ENCODE peak calls at places on chromosome 22, in nine cellular contexts. One of them, this sample, is unnamed.

GRCh38 chr22:39283312-39284141 is 35.9 kb downstream of the RPL3 start:
- DNase-seq in OCI-LY7: no peak
- DNase-seq in neuronal stem cell: no peak
- DNase-seq in keratinocyte: no peak
- DNase-seq in neural progenitor cell: no peak
- DNase-seq in MM.1S: no peak
- DNase-seq in H9: no peak
- DNase-seq in endothelial cell of umbilical vein: peak; percentile 91
- DNase-seq in A549: no peak
- DNase-seq in this sample: no peak

GRCh38 chr22:27391092-27391770 is 410.3 kb downstream of the MN1 start:
- DNase-seq in OCI-LY7: no peak
- DNase-seq in neuronal stem cell: no peak
- DNase-seq in keratinocyte: no peak
- DNase-seq in neural progenitor cell: peak; percentile 35
- DNase-seq in MM.1S: no peak
- DNase-seq in H9: no peak
- DNase-seq in endothelial cell of umbilical vein: no peak
- DNase-seq in A549: no peak
- DNase-seq in this sample: peak; percentile 15

GRCh38 chr22:47033648-47034000 is 271.2 kb downstream of the TBC1D22A start:
- DNase-seq in OCI-LY7: no peak
- DNase-seq in neuronal stem cell: no peak
- DNase-seq in keratinocyte: no peak
- DNase-seq in neural progenitor cell: no peak
- DNase-seq in MM.1S: no peak
- DNase-seq in H9: no peak
- DNase-seq in endothelial cell of umbilical vein: no peak
- DNase-seq in A549: no peak
- DNase-seq in this sample: no peak

GRCh38 chr22:38927033-38927789 is 30.2 kb upstream of the APOBEC3A start:
- DNase-seq in OCI-LY7: no peak
- DNase-seq in neuronal stem cell: peak; percentile 59
- DNase-seq in keratinocyte: no peak
- DNase-seq in neural progenitor cell: peak; percentile 89
- DNase-seq in MM.1S: peak; percentile 71
- DNase-seq in H9: peak; percentile 89
- DNase-seq in endothelial cell of umbilical vein: peak; percentile 63
- DNase-seq in A549: peak; percentile 82
- DNase-seq in this sample: peak; percentile 39

GRCh38 chr22:30393885-30394284 is 2.9 kb upstream of the SEC14L2 start:
- DNase-seq in OCI-LY7: no peak
- DNase-seq in neuronal stem cell: no peak
- DNase-seq in keratinocyte: no peak
- DNase-seq in neural progenitor cell: no peak
- DNase-seq in MM.1S: no peak
- DNase-seq in H9: no peak
- DNase-seq in endothelial cell of umbilical vein: no peak
- DNase-seq in A549: no peak
- DNase-seq in this sample: no peak

GRCh38 chr22:26485013-26485412 is 1.3 kb downstream of the SRRD start:
- DNase-seq in OCI-LY7: no peak
- DNase-seq in neuronal stem cell: no peak
- DNase-seq in keratinocyte: no peak
- DNase-seq in neural progenitor cell: no peak
- DNase-seq in MM.1S: no peak
- DNase-seq in H9: no peak
- DNase-seq in endothelial cell of umbilical vein: no peak
- DNase-seq in A549: no peak
- DNase-seq in this sample: no peak

GRCh38 chr22:24994070-24994763 is 41.7 kb downstream of the KIAA1671 start:
- DNase-seq in OCI-LY7: no peak
- DNase-seq in neuronal stem cell: no peak
- DNase-seq in keratinocyte: peak; percentile 92
- DNase-seq in neural progenitor cell: peak; percentile 31
- DNase-seq in MM.1S: no peak
- DNase-seq in H9: peak; percentile 79
- DNase-seq in endothelial cell of umbilical vein: no peak
- DNase-seq in A549: no peak
- DNase-seq in this sample: peak; percentile 66

GRCh38 chr22:33785283-33785991 is 134.8 kb downstream of the LARGE1 start:
- DNase-seq in OCI-LY7: no peak
- DNase-seq in neuronal stem cell: no peak
- DNase-seq in keratinocyte: peak; percentile 54
- DNase-seq in neural progenitor cell: no peak
- DNase-seq in MM.1S: peak; percentile 35
- DNase-seq in H9: no peak
- DNase-seq in endothelial cell of umbilical vein: no peak
- DNase-seq in A549: no peak
- DNase-seq in this sample: peak; percentile 62

GRCh38 chr22:45548991-45549736 is 46.5 kb downstream of the FBLN1 start:
- DNase-seq in OCI-LY7: no peak
- DNase-seq in neuronal stem cell: no peak
- DNase-seq in keratinocyte: no peak
- DNase-seq in neural progenitor cell: peak; percentile 14
- DNase-seq in MM.1S: no peak
- DNase-seq in H9: no peak
- DNase-seq in endothelial cell of umbilical vein: no peak
- DNase-seq in A549: peak; percentile 90
- DNase-seq in this sample: peak; percentile 90

GRCh38 chr22:41146573-41146972 is 54.2 kb downstream of the EP300 start:
- DNase-seq in OCI-LY7: no peak
- DNase-seq in neuronal stem cell: no peak
- DNase-seq in keratinocyte: no peak
- DNase-seq in neural progenitor cell: no peak
- DNase-seq in MM.1S: no peak
- DNase-seq in H9: no peak
- DNase-seq in endothelial cell of umbilical vein: no peak
- DNase-seq in A549: no peak
- DNase-seq in this sample: no peak

GRCh38 chr22:40348025-40348658 is 1.8 kb downstream of the ADSL start:
- DNase-seq in OCI-LY7: peak; percentile 71
- DNase-seq in neuronal stem cell: no peak
- DNase-seq in keratinocyte: no peak
- DNase-seq in neural progenitor cell: peak; percentile 56
- DNase-seq in MM.1S: peak; percentile 57
- DNase-seq in H9: no peak
- DNase-seq in endothelial cell of umbilical vein: peak; percentile 65
- DNase-seq in A549: peak; percentile 46
- DNase-seq in this sample: peak; percentile 26

GRCh38 chr22:50264104-50264745 is 2.7 kb upstream of the MAPK12 start:
- DNase-seq in OCI-LY7: no peak
- DNase-seq in neuronal stem cell: no peak
- DNase-seq in keratinocyte: no peak
- DNase-seq in neural progenitor cell: no peak
- DNase-seq in MM.1S: no peak
- DNase-seq in H9: no peak
- DNase-seq in endothelial cell of umbilical vein: no peak
- DNase-seq in A549: no peak
- DNase-seq in this sample: no peak

GRCh38 chr22:48331266-48331665 is 1496.4 kb downstream of the BRD1 start:
- DNase-seq in OCI-LY7: no peak
- DNase-seq in neuronal stem cell: no peak
- DNase-seq in keratinocyte: no peak
- DNase-seq in neural progenitor cell: no peak
- DNase-seq in MM.1S: no peak
- DNase-seq in H9: no peak
- DNase-seq in endothelial cell of umbilical vein: no peak
- DNase-seq in A549: no peak
- DNase-seq in this sample: no peak

GRCh38 chr22:48227341-48228018 is 1465.0 kb downstream of the TBC1D22A start:
- DNase-seq in OCI-LY7: no peak
- DNase-seq in neuronal stem cell: no peak
- DNase-seq in keratinocyte: no peak
- DNase-seq in neural progenitor cell: no peak
- DNase-seq in MM.1S: no peak
- DNase-seq in H9: no peak
- DNase-seq in endothelial cell of umbilical vein: no peak
- DNase-seq in A549: no peak
- DNase-seq in this sample: no peak

DNA sequence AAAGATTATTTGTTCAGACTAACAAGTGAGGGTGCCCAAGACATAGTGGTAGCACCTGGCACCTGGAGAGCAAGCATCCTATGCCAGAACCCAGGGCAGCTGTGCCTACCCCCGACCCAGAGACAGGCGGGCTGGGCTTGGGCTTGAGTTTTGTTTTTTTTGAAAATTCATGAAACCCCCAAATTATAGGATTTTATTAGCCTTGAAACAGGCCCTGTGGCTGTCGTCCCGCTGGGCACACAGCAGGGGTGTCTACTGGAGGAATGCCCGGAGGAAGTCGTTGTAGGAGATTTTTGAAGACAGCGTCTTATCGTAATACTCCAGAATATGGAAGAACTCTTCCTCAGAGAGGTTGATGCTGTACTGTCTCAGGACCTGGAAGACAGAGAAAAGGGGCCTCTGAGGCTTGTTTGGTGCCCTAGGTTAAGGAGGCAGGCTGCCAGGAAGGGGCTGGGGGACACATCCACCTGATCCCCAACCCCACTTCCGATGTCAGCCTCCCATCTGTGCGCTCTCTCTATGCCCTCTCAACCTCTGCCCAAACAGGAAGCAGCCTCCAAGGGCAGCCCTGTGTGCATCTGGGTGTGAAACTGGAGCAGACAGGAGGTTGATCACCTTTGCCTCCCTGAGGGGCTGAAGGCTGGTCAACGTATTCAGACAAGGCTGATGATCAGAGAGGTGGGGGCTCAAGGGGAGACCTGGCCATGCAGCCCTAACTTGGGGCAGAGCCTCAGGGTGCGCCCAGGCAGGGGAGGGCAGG is 117.0 kb downstream of the MPPED1 start:
- DNase-seq in OCI-LY7: no peak
- DNase-seq in neuronal stem cell: no peak
- DNase-seq in keratinocyte: no peak
- DNase-seq in neural progenitor cell: no peak
- DNase-seq in MM.1S: peak; percentile 24
- DNase-seq in H9: no peak
- DNase-seq in endothelial cell of umbilical vein: no peak
- DNase-seq in A549: no peak
- DNase-seq in this sample: no peak
- H3K4me2 ChIP-seq in OCI-LY7: no peak overlapping the region
- H3K4me2 ChIP-seq in neuronal stem cell: no peak overlapping the region
- H3K4me2 ChIP-seq in keratinocyte: no peak overlapping the region
- H3K4me2 ChIP-seq in neural progenitor cell: no peak overlapping the region
- H3K4me2 ChIP-seq in MM.1S: no peak overlapping the region
- H3K4me2 ChIP-seq in H9: no peak overlapping the region
- H3K4me2 ChIP-seq in endothelial cell of umbilical vein: no peak overlapping the region
- H3K4me2 ChIP-seq in A549: no peak overlapping the region
- H3K4me2 ChIP-seq in this sample: no peak overlapping the region

GRCh38 chr22:22424956-22425355 is 83.6 kb downstream of the ZNF280B start:
- DNase-seq in OCI-LY7: no peak
- DNase-seq in neuronal stem cell: no peak
- DNase-seq in keratinocyte: no peak
- DNase-seq in neural progenitor cell: no peak
- DNase-seq in MM.1S: no peak
- DNase-seq in H9: no peak
- DNase-seq in endothelial cell of umbilical vein: no peak
- DNase-seq in A549: no peak
- DNase-seq in this sample: no peak
- H3K4me2 ChIP-seq in OCI-LY7: peak overlapping the region; percentile 55
- H3K4me2 ChIP-seq in neuronal stem cell: no peak overlapping the region
- H3K4me2 ChIP-seq in keratinocyte: no peak overlapping the region
- H3K4me2 ChIP-seq in neural progenitor cell: no peak overlapping the region
- H3K4me2 ChIP-seq in MM.1S: no peak overlapping the region
- H3K4me2 ChIP-seq in H9: no peak overlapping the region
- H3K4me2 ChIP-seq in endothelial cell of umbilical vein: no peak overlapping the region
- H3K4me2 ChIP-seq in A549: no peak overlapping the region
- H3K4me2 ChIP-seq in this sample: no peak overlapping the region

GRCh38 chr22:20877715-20878114 is 18.9 kb downstream of the SNAP29 start:
- DNase-seq in OCI-LY7: no peak
- DNase-seq in neuronal stem cell: no peak
- DNase-seq in keratinocyte: no peak
- DNase-seq in neural progenitor cell: no peak
- DNase-seq in MM.1S: no peak
- DNase-seq in H9: no peak
- DNase-seq in endothelial cell of umbilical vein: no peak
- DNase-seq in A549: no peak
- DNase-seq in this sample: no peak

GRCh38 chr22:20881869-20882815 is 23.3 kb downstream of the SNAP29 start:
- DNase-seq in OCI-LY7: no peak
- DNase-seq in neuronal stem cell: no peak
- DNase-seq in keratinocyte: no peak
- DNase-seq in neural progenitor cell: no peak
- DNase-seq in MM.1S: no peak
- DNase-seq in H9: no peak
- DNase-seq in endothelial cell of umbilical vein: no peak
- DNase-seq in A549: no peak
- DNase-seq in this sample: no peak

GRCh38 chr22:20882855-20883254 is 24.0 kb downstream of the SNAP29 start:
- DNase-seq in OCI-LY7: no peak
- DNase-seq in neuronal stem cell: no peak
- DNase-seq in keratinocyte: no peak
- DNase-seq in neural progenitor cell: no peak
- DNase-seq in MM.1S: no peak
- DNase-seq in H9: no peak
- DNase-seq in endothelial cell of umbilical vein: no peak
- DNase-seq in A549: no peak
- DNase-seq in this sample: no peak

GRCh38 chr22:20884454-20884853 is 25.6 kb downstream of the SNAP29 start:
- DNase-seq in OCI-LY7: no peak
- DNase-seq in neuronal stem cell: no peak
- DNase-seq in keratinocyte: no peak
- DNase-seq in neural progenitor cell: no peak
- DNase-seq in MM.1S: no peak
- DNase-seq in H9: no peak
- DNase-seq in endothelial cell of umbilical vein: no peak
- DNase-seq in A549: no peak
- DNase-seq in this sample: no peak

GRCh38 chr22:20881231-20881630 is 22.4 kb downstream of the SNAP29 start:
- DNase-seq in OCI-LY7: no peak
- DNase-seq in neuronal stem cell: no peak
- DNase-seq in keratinocyte: no peak
- DNase-seq in neural progenitor cell: no peak
- DNase-seq in MM.1S: no peak
- DNase-seq in H9: no peak
- DNase-seq in endothelial cell of umbilical vein: no peak
- DNase-seq in A549: no peak
- DNase-seq in this sample: no peak
- H3K4me2 ChIP-seq in OCI-LY7: no peak overlapping the region
- H3K4me2 ChIP-seq in neuronal stem cell: no peak overlapping the region
- H3K4me2 ChIP-seq in keratinocyte: no peak overlapping the region
- H3K4me2 ChIP-seq in neural progenitor cell: no peak overlapping the region
- H3K4me2 ChIP-seq in MM.1S: no peak overlapping the region
- H3K4me2 ChIP-seq in H9: no peak overlapping the region
- H3K4me2 ChIP-seq in endothelial cell of umbilical vein: no peak overlapping the region
- H3K4me2 ChIP-seq in A549: no peak overlapping the region
- H3K4me2 ChIP-seq in this sample: no peak overlapping the region

DNA sequence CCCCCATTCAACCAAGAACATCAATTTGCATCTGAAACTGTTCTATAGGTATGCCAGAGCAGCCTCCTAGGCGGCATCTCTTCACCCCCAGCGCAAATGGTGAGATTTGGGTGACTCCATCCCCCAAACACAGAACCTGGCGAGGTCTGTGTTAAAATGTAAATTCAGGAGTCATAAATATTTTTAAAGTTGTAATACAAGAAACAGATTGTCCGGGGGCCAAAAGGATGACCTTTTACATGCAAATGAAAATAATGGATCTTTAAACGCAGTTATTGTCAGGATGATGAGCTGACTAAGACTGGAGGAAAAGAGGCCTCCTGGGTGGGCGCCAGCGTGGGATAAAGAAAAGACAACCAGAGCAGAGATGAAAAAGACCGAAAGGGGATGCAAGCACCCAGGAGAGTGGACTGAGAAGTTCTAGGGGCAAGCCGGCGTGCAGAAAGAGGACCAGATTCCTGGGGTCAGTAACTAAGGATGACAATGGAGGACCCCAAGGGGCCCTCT is 16.0 kb upstream of the ADA2 start:
- DNase-seq in OCI-LY7: no peak
- DNase-seq in neuronal stem cell: no peak
- DNase-seq in keratinocyte: no peak
- DNase-seq in neural progenitor cell: no peak
- DNase-seq in MM.1S: no peak
- DNase-seq in H9: peak; percentile 88
- DNase-seq in endothelial cell of umbilical vein: no peak
- DNase-seq in A549: no peak
- DNase-seq in this sample: no peak
- H3K4me2 ChIP-seq in OCI-LY7: no peak overlapping the region
- H3K4me2 ChIP-seq in neuronal stem cell: no peak overlapping the region
- H3K4me2 ChIP-seq in keratinocyte: no peak overlapping the region
- H3K4me2 ChIP-seq in neural progenitor cell: peak overlapping the region; percentile 65
- H3K4me2 ChIP-seq in MM.1S: no peak overlapping the region
- H3K4me2 ChIP-seq in H9: peak overlapping the region; percentile 26
- H3K4me2 ChIP-seq in endothelial cell of umbilical vein: no peak overlapping the region
- H3K4me2 ChIP-seq in A549: no peak overlapping the region
- H3K4me2 ChIP-seq in this sample: no peak overlapping the region